ENCODE peak calls at places on chromosomes 13 and 19, in four cellular contexts. Y, F, V and E are unnamed samples.

GRCh38 chr13:51112771-51113170 is 1.7 kb upstream of the C13orf42 start:
- DNase-seq in V (no peak), Y (no peak), F (no peak), E (no peak)

GRCh38 chr19:51148571-51148970 is 6.5 kb downstream of the SIGLEC7 start:
- DNase-seq in Y (no peak), V (no peak), F (no peak), E (no peak)

GRCh38 chr19:49438261-49438660 is 3.1 kb downstream of the SLC17A7 start:
- DNase-seq in Y (no peak), V (no peak), F (no peak), E (no peak)

GRCh38 chr19:48415395-48415794 is 21.9 kb downstream of the GRIN2D start:
- DNase-seq in F (peak), Y (peak), V (peak), E (peak)

GRCh38 chr13:30846311-30846710 is 59.8 kb upstream of the MEDAG start:
- DNase-seq in Y (no peak), F (no peak), V (peak), E (no peak)

GRCh38 chr19:48739835-48740704 is at the start of gene RASIP1:
- DNase-seq in V (no peak), Y (no peak), F (peak), E (no peak)

GRCh38 chr13:112877496-112877895 is 91.5 kb upstream of the MCF2L start:
- DNase-seq in F (peak), V (no peak), Y (no peak), E (no peak)

GRCh38 chr13:79776538-79776937 is 295.6 kb downstream of the NDFIP2 start:
- DNase-seq in F (no peak), Y (no peak), V (no peak), E (no peak)

GRCh38 chr13:22648325-22648758 is 532.4 kb upstream of the SGCG start:
- DNase-seq in F (no peak), Y (no peak), V (no peak), E (no peak)

GRCh38 chr19:37999309-38000213 is 92.6 kb downstream of the SIPA1L3 start:
- DNase-seq in Y (no peak), V (peak), F (no peak), E (no peak)

GRCh38 chr13:50544226-50544625 is 299.3 kb downstream of the DLEU7 start:
- DNase-seq in F (no peak), Y (no peak), V (no peak), E (no peak)

GRCh38 chr19:46624958-46625661 is at the start of gene PTGIR:
- DNase-seq in Y (no peak), V (no peak), F (no peak), E (no peak)

GRCh38 chr19:40521276-40521675 is 54.5 kb downstream of the SPTBN4 start:
- DNase-seq in F (no peak), V (no peak), Y (no peak), E (no peak)

GRCh38 chr19:50358483-50359431 is 6.7 kb downstream of the NAPSA start:
- DNase-seq in V (peak), Y (peak), F (peak), E (peak)

GRCh38 chr13:83753912-83754624 is 128.2 kb downstream of the SLITRK1 start:
- DNase-seq in V (no peak), Y (no peak), F (no peak), E (no peak)

GRCh38 chr19:13115936-13116281 is 631 bp downstream of the TRMT1 start:
- DNase-seq in Y (no peak), V (no peak), F (no peak), E (no peak)

GRCh38 chr13:72437458-72437857 is 290.0 kb downstream of the MZT1 start:
- DNase-seq in Y (no peak), V (no peak), F (no peak), E (no peak)

GRCh38 chr13:98143601-98144500 is 957 bp downstream of the FARP1 start:
- DNase-seq in F (peak), V (peak), Y (no peak), E (no peak)

GRCh38 chr13:45185286-45185685 is 15.6 kb downstream of the KCTD4 start:
- DNase-seq in F (no peak), Y (no peak), V (no peak), E (no peak)

GRCh38 chr19:3969435-3970312 is 1.2 kb downstream of the DAPK3 start:
- DNase-seq in Y (no peak), V (peak), F (no peak), E (no peak)